ENCODE peak calls at places on chromosomes 1 and 21, in seven cellular contexts. B, N, M, R, G, J and T are unnamed samples.

GRCh38 chr1:99496067-99496466 is 149.8 kb upstream of the PALMD start:
- DNase-seq in B (no peak), N (no peak), M (no peak), R (peak; percentile 36), G (no peak), J (peak; percentile 67), T (no peak)

GRCh38 chr1:23451452-23451851 is 26.9 kb upstream of the TCEA3 start:
- DNase-seq in B (no peak), N (no peak), M (no peak), R (peak; percentile 35), G (no peak), J (no peak), T (no peak)

GRCh38 chr1:62725981-62726588 is 37.9 kb upstream of the DOCK7 start:
- DNase-seq in B (no peak), N (no peak), M (no peak), R (peak; percentile 40), G (no peak), J (no peak), T (no peak)

GRCh38 chr1:31344503-31344902 is 28.4 kb downstream of the FABP3 start:
- DNase-seq in B (no peak), N (no peak), M (no peak), R (no peak), G (no peak), J (no peak), T (no peak)

GRCh38 chr1:242854466-242854865 is 330.0 kb upstream of the PLD5 start:
- DNase-seq in B (no peak), N (no peak), M (no peak), R (no peak), G (no peak), J (no peak), T (no peak)

GRCh38 chr1:230861970-230862595 is 6.2 kb downstream of the C1orf198 start:
- DNase-seq in B (peak; percentile 42), N (no peak), M (no peak), R (peak; percentile 75), G (no peak), J (no peak), T (no peak)

GRCh38 chr1:234040446-234041317 is 136.2 kb downstream of the SLC35F3 start:
- DNase-seq in B (no peak), N (no peak), M (no peak), R (no peak), G (no peak), J (no peak), T (no peak)

GRCh38 chr1:48472747-48473146 is 743 bp upstream of the SPATA6 start:
- DNase-seq in B (no peak), N (no peak), M (no peak), R (no peak), G (no peak), J (no peak), T (no peak)

GRCh38 chr1:176617881-176618280 is 154.9 kb downstream of the PAPPA2 start:
- DNase-seq in B (no peak), N (no peak), M (no peak), R (peak; percentile 14), G (no peak), J (no peak), T (no peak)

GRCh38 chr1:12436345-12436658 is 181.7 kb downstream of the DHRS3 start:
- DNase-seq in B (no peak), N (no peak), M (no peak), R (no peak), G (no peak), J (no peak), T (no peak)

GRCh38 chr21:26144026-26144425 is 26.5 kb downstream of the APP start:
- DNase-seq in B (no peak), N (no peak), M (no peak), R (no peak), G (no peak), J (no peak), T (no peak)

GRCh38 chr1:22812993-22813790 is 102.6 kb downstream of the EPHB2 start:
- DNase-seq in B (no peak), N (no peak), M (no peak), R (no peak), G (no peak), J (no peak), T (no peak)

GRCh38 chr1:78779831-78780230 is 130.2 kb downstream of the IFI44 start:
- DNase-seq in B (no peak), N (no peak), M (no peak), R (peak; percentile 30), G (no peak), J (no peak), T (no peak)

GRCh38 chr1:169099561-169099960 is 6.9 kb upstream of the ATP1B1 start:
- DNase-seq in B (no peak), N (no peak), M (no peak), R (no peak), G (no peak), J (peak; percentile 36), T (no peak)

GRCh38 chr1:157105298-157105987 is 5.8 kb upstream of the ETV3L start:
- DNase-seq in B (no peak), N (no peak), M (no peak), R (no peak), G (no peak), J (no peak), T (no peak)

GRCh38 chr1:226865590-226865989 is 4.8 kb upstream of the PSEN2 start:
- DNase-seq in B (no peak), N (no peak), M (no peak), R (no peak), G (no peak), J (no peak), T (no peak)

GRCh38 chr1:168792142-168792541 is 63.1 kb upstream of the DPT start:
- DNase-seq in B (no peak), N (no peak), M (no peak), R (no peak), G (no peak), J (no peak), T (no peak)

GRCh38 chr21:42406201-42406601 is 2.5 kb downstream of the UBASH3A start:
- DNase-seq in B (no peak), N (no peak), M (no peak), R (no peak), G (no peak), J (no peak), T (no peak)

GRCh38 chr1:1760345-1760650 is 18.0 kb downstream of the NADK start:
- DNase-seq in B (no peak), N (no peak), M (peak; percentile 61), R (no peak), G (no peak), J (no peak), T (no peak)

GRCh38 chr1:183330335-183330734 is 87.8 kb downstream of the NMNAT2 start:
- DNase-seq in B (no peak), N (no peak), M (no peak), R (no peak), G (no peak), J (no peak), T (no peak)

GRCh38 chr1:162236201-162236600 is 140.5 kb downstream of the SPATA46 start:
- DNase-seq in B (no peak), N (no peak), M (no peak), R (peak; percentile 16), G (no peak), J (no peak), T (no peak)
- H3K27ac ChIP-seq in B (no peak overlapping the region), N (no peak overlapping the region), M (no peak overlapping the region), R (no peak overlapping the region), G (no peak overlapping the region), J (no peak overlapping the region), T (no peak overlapping the region)

GRCh38 chr1:200411406-200412257 is 1.8 kb upstream of the ZNF281 start:
- DNase-seq in B (no peak), N (no peak), M (no peak), R (no peak), G (no peak), J (no peak), T (no peak)

GRCh38 chr1:200415227-200415626 is 5.4 kb upstream of the ZNF281 start:
- DNase-seq in B (no peak), N (no peak), M (no peak), R (no peak), G (no peak), J (no peak), T (no peak)

GRCh38 chr1:200414657-200415056 is 4.8 kb upstream of the ZNF281 start:
- DNase-seq in B (no peak), N (no peak), M (no peak), R (no peak), G (no peak), J (no peak), T (no peak)

GRCh38 chr1:200410566-200410878 is 686 bp upstream of the ZNF281 start:
- DNase-seq in B (no peak), N (no peak), M (no peak), R (peak; percentile 33), G (no peak), J (peak; percentile 87), T (no peak)

GRCh38 chr1:200415693-200416593 is 6.1 kb upstream of the ZNF281 start:
- DNase-seq in B (no peak), N (no peak), M (no peak), R (peak; percentile 94), G (peak; percentile 37), J (peak; percentile 100), T (no peak)
- H3K27ac ChIP-seq in B (peak overlapping the region; percentile 45), N (peak overlapping the region; percentile 12), M (no peak overlapping the region), R (peak overlapping the region; percentile 89), G (no peak overlapping the region), J (peak overlapping the region; percentile 92), T (no peak overlapping the region)

DNA sequence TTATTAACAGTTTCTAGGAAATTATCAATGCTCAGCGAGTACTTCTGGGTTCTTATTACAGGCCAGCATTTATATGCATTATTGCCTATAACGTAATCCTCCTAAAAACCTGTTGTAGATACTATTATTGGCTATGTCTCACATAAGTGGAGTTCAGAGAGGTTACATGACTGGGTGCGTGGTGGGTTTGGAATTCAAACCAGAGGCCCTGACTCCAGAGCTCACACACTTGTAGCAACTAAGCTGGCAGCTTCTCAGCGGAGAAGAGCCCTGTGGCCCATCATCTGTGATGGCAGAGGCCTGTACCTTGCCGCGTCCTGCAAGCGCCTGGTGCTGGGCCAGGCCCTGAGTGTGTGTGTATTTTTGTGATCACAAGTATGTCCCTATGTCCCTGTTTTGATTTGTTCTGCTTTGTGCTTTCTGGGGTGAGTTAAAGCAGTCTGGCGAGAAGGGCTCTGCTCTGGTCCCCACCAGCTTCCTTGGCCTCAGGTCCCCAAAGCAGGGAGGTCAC is 66.7 kb downstream of the HTR6 start:
- DNase-seq in B (no peak), N (no peak), M (no peak), R (no peak), G (no peak), J (no peak), T (no peak)
- H3K27ac ChIP-seq in B (no peak overlapping the region), N (no peak overlapping the region), M (no peak overlapping the region), R (no peak overlapping the region), G (no peak overlapping the region), J (no peak overlapping the region), T (no peak overlapping the region)

DNA sequence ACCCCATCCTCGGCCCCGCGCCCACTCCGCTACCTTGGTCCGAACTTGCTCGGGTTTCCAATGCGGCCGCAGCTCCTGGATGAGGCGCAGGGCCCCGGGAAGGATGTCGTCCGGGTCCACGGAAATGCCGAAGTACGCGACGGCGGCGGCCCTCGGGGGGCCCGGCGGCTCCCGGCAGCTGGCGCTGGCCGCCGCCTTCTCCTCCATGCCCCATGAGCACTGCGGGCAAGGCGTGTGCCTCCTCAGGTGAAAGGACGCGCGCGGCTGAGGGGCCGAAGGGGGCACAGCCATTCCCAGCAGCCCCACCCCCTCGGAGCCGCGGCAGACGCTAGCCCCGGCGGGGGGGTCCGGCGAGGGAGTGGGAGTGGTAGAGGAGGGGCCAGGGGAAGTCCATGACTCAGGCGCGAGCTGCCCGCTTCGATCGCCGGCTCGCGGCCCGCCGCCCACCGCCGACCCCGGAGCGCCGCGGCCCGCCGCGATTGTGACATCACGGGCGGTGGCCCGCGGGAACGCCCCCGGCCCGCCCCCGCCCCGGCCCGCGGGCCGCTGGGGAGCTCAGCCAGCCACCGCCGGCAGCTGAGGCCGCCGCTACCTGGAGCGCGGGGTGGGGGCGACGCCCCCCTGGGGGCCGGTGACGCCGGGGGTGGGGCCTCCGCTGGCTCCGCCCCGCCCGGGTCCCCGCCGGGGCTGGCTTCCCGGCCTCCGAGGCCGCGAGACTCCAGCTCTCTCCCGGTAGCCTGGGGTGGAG is at the start of gene ETNK2:
- DNase-seq in B (peak; percentile 51), N (peak; percentile 61), M (peak; percentile 83), R (peak; percentile 63), G (peak; percentile 89), J (peak; percentile 72), T (no peak)
- H3K27ac ChIP-seq in B (peak within 1 kb of the TSS; percentile 74), N (peak within 1 kb of the TSS; percentile 64), M (peak within 1 kb of the TSS; percentile 69), R (no peak within 1 kb of the TSS), G (peak within 1 kb of the TSS; percentile 83), J (no peak within 1 kb of the TSS), T (no peak within 1 kb of the TSS)